ENCODE peak calls at places on chromosome 11, in eight cellular contexts. One of them, this sample, is unnamed.

GRCh38 chr11:79110308-79110707 is 330.5 kb downstream of the TENM4 start:
- DNase-seq in Calu3: no peak
- DNase-seq in HFFc6: no peak
- DNase-seq in A172: no peak
- DNase-seq in cardiac muscle cell: no peak
- DNase-seq in mesenchymal stem cell: no peak
- DNase-seq in GM06990: no peak
- DNase-seq in WTC11: no peak
- DNase-seq in this sample: no peak

GRCh38 chr11:57161351-57161750 is 20.4 kb upstream of the LRRC55 start:
- DNase-seq in Calu3: no peak
- DNase-seq in HFFc6: no peak
- DNase-seq in A172: no peak
- DNase-seq in cardiac muscle cell: no peak
- DNase-seq in mesenchymal stem cell: no peak
- DNase-seq in GM06990: no peak
- DNase-seq in WTC11: no peak
- DNase-seq in this sample: no peak

GRCh38 chr11:129881570-129882170 is 13.7 kb downstream of the NFRKB start:
- DNase-seq in Calu3: peak; percentile 58
- DNase-seq in HFFc6: peak; percentile 26
- DNase-seq in A172: no peak
- DNase-seq in cardiac muscle cell: peak; percentile 57
- DNase-seq in mesenchymal stem cell: peak; percentile 45
- DNase-seq in GM06990: no peak
- DNase-seq in WTC11: peak; percentile 74
- DNase-seq in this sample: peak; percentile 31

GRCh38 chr11:122069946-122070345 is 46.1 kb downstream of the BLID start:
- DNase-seq in Calu3: peak; percentile 4
- DNase-seq in HFFc6: peak; percentile 79
- DNase-seq in A172: peak; percentile 52
- DNase-seq in cardiac muscle cell: peak; percentile 59
- DNase-seq in mesenchymal stem cell: peak; percentile 94
- DNase-seq in GM06990: no peak
- DNase-seq in WTC11: peak; percentile 46
- DNase-seq in this sample: peak; percentile 10

GRCh38 chr11:62856333-62856910 is 17.0 kb upstream of the WDR74 start:
- DNase-seq in Calu3: no peak
- DNase-seq in HFFc6: no peak
- DNase-seq in A172: no peak
- DNase-seq in cardiac muscle cell: no peak
- DNase-seq in mesenchymal stem cell: peak; percentile 69
- DNase-seq in GM06990: no peak
- DNase-seq in WTC11: no peak
- DNase-seq in this sample: no peak

GRCh38 chr11:61532136-61533038 is 23.8 kb downstream of the LRRC10B start:
- DNase-seq in Calu3: peak; percentile 63
- DNase-seq in HFFc6: no peak
- DNase-seq in A172: peak; percentile 45
- DNase-seq in cardiac muscle cell: peak; percentile 47
- DNase-seq in mesenchymal stem cell: peak; percentile 25
- DNase-seq in GM06990: no peak
- DNase-seq in WTC11: peak; percentile 77
- DNase-seq in this sample: peak; percentile 85

GRCh38 chr11:65851083-65851579 is 6.8 kb downstream of the CFL1 start:
- DNase-seq in Calu3: no peak
- DNase-seq in HFFc6: no peak
- DNase-seq in A172: no peak
- DNase-seq in cardiac muscle cell: no peak
- DNase-seq in mesenchymal stem cell: peak; percentile 33
- DNase-seq in GM06990: no peak
- DNase-seq in WTC11: peak; percentile 63
- DNase-seq in this sample: no peak

GRCh38 chr11:120097721-120098385 is 40.1 kb downstream of the TRIM29 start:
- DNase-seq in Calu3: no peak
- DNase-seq in HFFc6: no peak
- DNase-seq in A172: no peak
- DNase-seq in cardiac muscle cell: no peak
- DNase-seq in mesenchymal stem cell: no peak
- DNase-seq in GM06990: no peak
- DNase-seq in WTC11: no peak
- DNase-seq in this sample: no peak

GRCh38 chr11:131889760-131890620 is 519.6 kb downstream of the NTM start:
- DNase-seq in Calu3: no peak
- DNase-seq in HFFc6: no peak
- DNase-seq in A172: no peak
- DNase-seq in cardiac muscle cell: peak; percentile 28
- DNase-seq in mesenchymal stem cell: peak; percentile 85
- DNase-seq in GM06990: no peak
- DNase-seq in WTC11: no peak
- DNase-seq in this sample: no peak

GRCh38 chr11:77147668-77148321 is 19.7 kb downstream of the MYO7A start:
- DNase-seq in Calu3: no peak
- DNase-seq in HFFc6: no peak
- DNase-seq in A172: no peak
- DNase-seq in cardiac muscle cell: peak; percentile 24
- DNase-seq in mesenchymal stem cell: no peak
- DNase-seq in GM06990: no peak
- DNase-seq in WTC11: peak; percentile 66
- DNase-seq in this sample: no peak

GRCh38 chr11:35483131-35483800 is 42.1 kb downstream of the PAMR1 start:
- DNase-seq in Calu3: no peak
- DNase-seq in HFFc6: peak; percentile 78
- DNase-seq in A172: peak; percentile 35
- DNase-seq in cardiac muscle cell: no peak
- DNase-seq in mesenchymal stem cell: no peak
- DNase-seq in GM06990: no peak
- DNase-seq in WTC11: no peak
- DNase-seq in this sample: no peak